ENCODE peak calls at places on chromosomes 1 and 21, in five cellular contexts. One of them, this sample, is unnamed.

GRCh38 chr1:154076413-154076812 is 78.5 kb downstream of the NUP210L start:
- DNase-seq in ascending aorta: no peak
- DNase-seq in RWPE1: no peak
- DNase-seq in fibroblast of mammary gland: no peak
- DNase-seq in tibial nerve: no peak
- DNase-seq in this sample: no peak

GRCh38 chr1:4676258-4676657 is 21.8 kb downstream of the AJAP1 start:
- DNase-seq in ascending aorta: no peak
- DNase-seq in RWPE1: no peak
- DNase-seq in fibroblast of mammary gland: no peak
- DNase-seq in tibial nerve: no peak
- DNase-seq in this sample: no peak

GRCh38 chr1:2192031-2192995 is 2.3 kb downstream of the FAAP20 start:
- DNase-seq in ascending aorta: no peak
- DNase-seq in RWPE1: no peak
- DNase-seq in fibroblast of mammary gland: peak
- DNase-seq in tibial nerve: no peak
- DNase-seq in this sample: no peak

GRCh38 chr1:154423303-154423987 is 18.3 kb downstream of the IL6R start:
- DNase-seq in ascending aorta: no peak
- DNase-seq in RWPE1: peak
- DNase-seq in fibroblast of mammary gland: peak
- DNase-seq in tibial nerve: no peak
- DNase-seq in this sample: no peak

GRCh38 chr1:84062496-84062895 is 63.6 kb upstream of the TTLL7 start:
- DNase-seq in ascending aorta: no peak
- DNase-seq in RWPE1: no peak
- DNase-seq in fibroblast of mammary gland: no peak
- DNase-seq in tibial nerve: no peak
- DNase-seq in this sample: no peak

GRCh38 chr1:202046748-202047708 is 36.6 kb downstream of the ELF3 start:
- DNase-seq in ascending aorta: no peak
- DNase-seq in RWPE1: peak
- DNase-seq in fibroblast of mammary gland: no peak
- DNase-seq in tibial nerve: no peak
- DNase-seq in this sample: no peak

GRCh38 chr1:41362357-41362721 is 1.1 kb downstream of the FOXO6 start:
- DNase-seq in ascending aorta: no peak
- DNase-seq in RWPE1: no peak
- DNase-seq in fibroblast of mammary gland: no peak
- DNase-seq in tibial nerve: no peak
- DNase-seq in this sample: no peak

GRCh38 chr1:232422098-232422497 is 207.8 kb downstream of the SIPA1L2 start:
- DNase-seq in ascending aorta: no peak
- DNase-seq in RWPE1: peak
- DNase-seq in fibroblast of mammary gland: peak
- DNase-seq in tibial nerve: no peak
- DNase-seq in this sample: no peak

GRCh38 chr1:116116040-116116439 is 4.8 kb downstream of the MAB21L3 start:
- DNase-seq in ascending aorta: no peak
- DNase-seq in RWPE1: no peak
- DNase-seq in fibroblast of mammary gland: no peak
- DNase-seq in tibial nerve: no peak
- DNase-seq in this sample: no peak

GRCh38 chr1:31782766-31783410 is 18.7 kb upstream of the ADGRB2 start:
- DNase-seq in ascending aorta: no peak
- DNase-seq in RWPE1: no peak
- DNase-seq in fibroblast of mammary gland: no peak
- DNase-seq in tibial nerve: no peak
- DNase-seq in this sample: peak

GRCh38 chr1:7561331-7561921 is 209.7 kb upstream of the VAMP3 start:
- DNase-seq in ascending aorta: no peak
- DNase-seq in RWPE1: no peak
- DNase-seq in fibroblast of mammary gland: peak
- DNase-seq in tibial nerve: no peak
- DNase-seq in this sample: no peak

GRCh38 chr21:38787461-38788274 is 18.1 kb upstream of the ETS2 start:
- DNase-seq in ascending aorta: peak
- DNase-seq in RWPE1: peak
- DNase-seq in fibroblast of mammary gland: peak
- DNase-seq in tibial nerve: no peak
- DNase-seq in this sample: no peak

GRCh38 chr1:197388801-197389200 is 120.7 kb downstream of the CRB1 start:
- DNase-seq in ascending aorta: no peak
- DNase-seq in RWPE1: no peak
- DNase-seq in fibroblast of mammary gland: no peak
- DNase-seq in tibial nerve: no peak
- DNase-seq in this sample: no peak

GRCh38 chr1:173420330-173420806 is 56.8 kb upstream of the PRDX6 start:
- DNase-seq in ascending aorta: peak
- DNase-seq in RWPE1: peak
- DNase-seq in fibroblast of mammary gland: peak
- DNase-seq in tibial nerve: no peak
- DNase-seq in this sample: peak

GRCh38 chr1:193031431-193031830 is 27.7 kb downstream of the UCHL5 start:
- DNase-seq in ascending aorta: no peak
- DNase-seq in RWPE1: peak
- DNase-seq in fibroblast of mammary gland: peak
- DNase-seq in tibial nerve: no peak
- DNase-seq in this sample: no peak

GRCh38 chr21:45593162-45594022 is 50.1 kb upstream of the PCBP3 start:
- DNase-seq in ascending aorta: no peak
- DNase-seq in RWPE1: no peak
- DNase-seq in fibroblast of mammary gland: no peak
- DNase-seq in tibial nerve: no peak
- DNase-seq in this sample: no peak

GRCh38 chr1:44543064-44543815 is 131.0 kb downstream of the TMEM53 start:
- DNase-seq in ascending aorta: no peak
- DNase-seq in RWPE1: no peak
- DNase-seq in fibroblast of mammary gland: no peak
- DNase-seq in tibial nerve: no peak
- DNase-seq in this sample: no peak

GRCh38 chr1:10830961-10831669 is 34.7 kb upstream of the CASZ1 start:
- DNase-seq in ascending aorta: no peak
- DNase-seq in RWPE1: peak
- DNase-seq in fibroblast of mammary gland: peak
- DNase-seq in tibial nerve: no peak
- DNase-seq in this sample: no peak

GRCh38 chr1:165411396-165411795 is 33.5 kb downstream of the RXRG start:
- DNase-seq in ascending aorta: peak
- DNase-seq in RWPE1: no peak
- DNase-seq in fibroblast of mammary gland: no peak
- DNase-seq in tibial nerve: no peak
- DNase-seq in this sample: no peak

GRCh38 chr1:161021168-161021958 is 411 bp upstream of the F11R start:
- DNase-seq in ascending aorta: peak
- DNase-seq in RWPE1: peak
- DNase-seq in fibroblast of mammary gland: no peak
- DNase-seq in tibial nerve: no peak
- DNase-seq in this sample: peak

GRCh38 chr21:37405629-37406028 is 39.1 kb downstream of the DYRK1A start:
- DNase-seq in ascending aorta: no peak
- DNase-seq in RWPE1: no peak
- DNase-seq in fibroblast of mammary gland: no peak
- DNase-seq in tibial nerve: no peak
- DNase-seq in this sample: no peak

GRCh38 chr1:37817481-37817880 is 9.5 kb upstream of the YRDC start:
- DNase-seq in ascending aorta: no peak
- DNase-seq in RWPE1: no peak
- DNase-seq in fibroblast of mammary gland: peak
- DNase-seq in tibial nerve: no peak
- DNase-seq in this sample: no peak

GRCh38 chr1:1616045-1616821 is 933 bp downstream of the MIB2 start:
- DNase-seq in ascending aorta: no peak
- DNase-seq in RWPE1: no peak
- DNase-seq in fibroblast of mammary gland: peak
- DNase-seq in tibial nerve: no peak
- DNase-seq in this sample: no peak

GRCh38 chr1:211534545-211535291 is 42.8 kb upstream of the RD3 start:
- DNase-seq in ascending aorta: no peak
- DNase-seq in RWPE1: no peak
- DNase-seq in fibroblast of mammary gland: no peak
- DNase-seq in tibial nerve: no peak
- DNase-seq in this sample: no peak

GRCh38 chr1:7236844-7237515 is 451.7 kb downstream of the CAMTA1 start:
- DNase-seq in ascending aorta: no peak
- DNase-seq in RWPE1: no peak
- DNase-seq in fibroblast of mammary gland: no peak
- DNase-seq in tibial nerve: no peak
- DNase-seq in this sample: peak

GRCh38 chr1:2840036-2840809 is 38.7 kb upstream of the TTC34 start:
- DNase-seq in ascending aorta: no peak
- DNase-seq in RWPE1: no peak
- DNase-seq in fibroblast of mammary gland: no peak
- DNase-seq in tibial nerve: no peak
- DNase-seq in this sample: no peak

GRCh38 chr21:32819702-32820101 is 48.1 kb upstream of the PAXBP1 start:
- DNase-seq in ascending aorta: peak
- DNase-seq in RWPE1: no peak
- DNase-seq in fibroblast of mammary gland: peak
- DNase-seq in tibial nerve: peak
- DNase-seq in this sample: peak

GRCh38 chr1:3858231-3858981 is 1.1 kb downstream of the DFFB start:
- DNase-seq in ascending aorta: no peak
- DNase-seq in RWPE1: peak
- DNase-seq in fibroblast of mammary gland: peak
- DNase-seq in tibial nerve: no peak
- DNase-seq in this sample: no peak

GRCh38 chr1:234875953-234876814 is 252.5 kb downstream of the TOMM20 start:
- DNase-seq in ascending aorta: no peak
- DNase-seq in RWPE1: no peak
- DNase-seq in fibroblast of mammary gland: peak
- DNase-seq in tibial nerve: no peak
- DNase-seq in this sample: no peak

DNA sequence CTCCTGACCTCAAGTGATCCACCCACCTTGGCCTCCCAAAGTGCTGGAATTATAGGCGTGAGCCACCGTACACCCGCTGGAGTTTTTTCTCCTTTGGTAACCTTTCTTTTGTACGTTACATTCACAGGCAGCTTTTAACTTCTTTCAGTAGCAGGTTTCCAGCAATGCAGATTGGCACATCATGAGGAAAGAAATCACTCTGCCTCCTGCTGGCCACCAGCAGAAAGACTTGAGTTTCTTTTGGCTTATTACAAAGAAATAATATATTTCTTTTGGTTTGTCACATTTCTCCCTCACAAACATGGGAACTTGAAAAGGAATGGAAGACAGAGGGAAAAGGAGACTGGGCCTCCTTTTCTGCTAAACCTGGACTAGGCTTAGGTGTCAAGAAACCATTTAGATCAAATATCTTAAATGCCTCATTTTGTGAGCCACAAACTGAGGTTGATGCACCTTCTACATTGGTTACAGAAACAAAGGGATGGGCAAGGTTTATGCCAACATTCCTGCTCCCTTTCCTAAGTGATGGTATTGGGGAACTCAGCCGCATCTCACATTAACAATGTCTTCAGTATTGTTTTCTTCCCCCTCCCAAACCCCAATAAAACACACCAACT is 7.8 kb downstream of the ENSA start:
- DNase-seq in ascending aorta: peak
- DNase-seq in RWPE1: no peak
- DNase-seq in fibroblast of mammary gland: peak
- DNase-seq in tibial nerve: peak
- DNase-seq in this sample: peak
- TF ChIP-seq CTCF in ascending aorta: peak
- TF ChIP-seq CTCF in RWPE1: peak
- TF ChIP-seq CTCF in fibroblast of mammary gland: peak
- TF ChIP-seq CTCF in tibial nerve: peak
- TF ChIP-seq CTCF in this sample: peak

GRCh38 chr1:49229555-49229954 is 452.9 kb upstream of the BEND5 start:
- DNase-seq in ascending aorta: no peak
- DNase-seq in RWPE1: no peak
- DNase-seq in fibroblast of mammary gland: no peak
- DNase-seq in tibial nerve: no peak
- DNase-seq in this sample: no peak
- TF ChIP-seq CTCF in ascending aorta: no peak
- TF ChIP-seq CTCF in RWPE1: no peak
- TF ChIP-seq CTCF in fibroblast of mammary gland: no peak
- TF ChIP-seq CTCF in tibial nerve: no peak
- TF ChIP-seq CTCF in this sample: no peak

GRCh38 chr21:16239659-16240265 is 510.0 kb downstream of the USP25 start:
- DNase-seq in ascending aorta: no peak
- DNase-seq in RWPE1: no peak
- DNase-seq in fibroblast of mammary gland: peak
- DNase-seq in tibial nerve: no peak
- DNase-seq in this sample: no peak

GRCh38 chr21:16241500-16241963 is 511.8 kb downstream of the USP25 start:
- DNase-seq in ascending aorta: no peak
- DNase-seq in RWPE1: no peak
- DNase-seq in fibroblast of mammary gland: peak
- DNase-seq in tibial nerve: no peak
- DNase-seq in this sample: no peak

GRCh38 chr21:16243396-16243795 is 513.6 kb downstream of the USP25 start:
- DNase-seq in ascending aorta: no peak
- DNase-seq in RWPE1: no peak
- DNase-seq in fibroblast of mammary gland: no peak
- DNase-seq in tibial nerve: no peak
- DNase-seq in this sample: no peak

DNA sequence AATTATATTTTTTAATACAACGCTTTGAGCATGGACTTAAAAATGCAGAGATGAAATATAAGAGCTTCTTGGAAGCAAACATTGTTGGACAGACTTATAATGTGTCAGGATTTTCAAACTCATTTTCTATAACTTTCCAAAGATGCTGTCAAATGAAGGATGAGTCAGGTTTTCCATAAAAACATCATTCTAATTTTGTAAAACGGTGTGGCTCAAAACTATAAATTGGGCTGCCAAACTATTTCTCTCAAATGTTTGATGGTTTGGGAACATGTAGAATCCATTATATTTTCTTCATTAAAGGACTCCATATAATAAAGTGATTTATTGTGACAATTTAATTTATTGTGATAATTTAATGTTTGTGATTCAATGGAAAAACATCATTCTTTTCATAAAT is 511.2 kb downstream of the USP25 start:
- DNase-seq in ascending aorta: no peak
- DNase-seq in RWPE1: no peak
- DNase-seq in fibroblast of mammary gland: peak
- DNase-seq in tibial nerve: no peak
- DNase-seq in this sample: no peak
- TF ChIP-seq CTCF in ascending aorta: no peak
- TF ChIP-seq CTCF in RWPE1: no peak
- TF ChIP-seq CTCF in fibroblast of mammary gland: no peak
- TF ChIP-seq CTCF in tibial nerve: no peak
- TF ChIP-seq CTCF in this sample: no peak

DNA sequence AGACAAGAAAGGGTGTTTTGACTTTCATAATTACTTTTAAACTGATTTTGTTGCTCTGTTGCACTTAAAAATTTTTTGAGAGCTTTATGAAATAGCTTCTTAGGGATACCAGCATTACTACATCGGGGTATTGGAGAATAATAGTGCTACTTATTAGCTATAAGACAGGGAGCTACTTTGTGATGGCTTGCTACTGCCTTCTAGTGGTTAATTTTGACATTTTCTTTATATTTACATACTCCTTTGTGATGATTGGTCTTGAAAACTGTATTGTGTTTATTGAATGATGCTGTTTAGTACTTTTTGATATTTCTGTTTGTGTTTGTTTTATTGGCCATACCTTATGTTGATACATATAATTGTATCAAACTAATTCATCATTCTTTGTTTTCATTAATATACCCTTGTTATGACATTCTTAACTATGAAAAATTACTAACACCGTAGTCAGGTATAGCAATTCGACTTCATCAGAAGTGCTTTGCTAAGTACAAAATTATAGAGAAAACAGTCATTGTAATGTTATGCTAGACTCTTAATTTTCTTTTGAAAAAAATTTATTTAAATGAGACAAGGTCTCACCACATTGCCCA is 85.5 kb downstream of the CLIC4 start:
- DNase-seq in ascending aorta: no peak
- DNase-seq in RWPE1: peak
- DNase-seq in fibroblast of mammary gland: peak
- DNase-seq in tibial nerve: no peak
- DNase-seq in this sample: no peak
- TF ChIP-seq CTCF in ascending aorta: peak
- TF ChIP-seq CTCF in RWPE1: peak
- TF ChIP-seq CTCF in fibroblast of mammary gland: peak
- TF ChIP-seq CTCF in tibial nerve: peak
- TF ChIP-seq CTCF in this sample: peak